ENCODE peak calls at places on chromosomes 1 and 21, in eight cellular contexts. S is NCI-H1694; W is activated CD4-positive, alpha-beta T cell treated with anti-CD3 and anti-CD28 coated beads for 4 hours; F is T-cell; M is Right ventricle myocardium superior; K is EL; G is endothelial cell; B is right atrium auricular region. A is an unnamed sample.

GRCh38 chr1:61271412-61271789 is 189.0 kb downstream of the NFIA start:
- DNase-seq in F (no peak), S (no peak), M (no peak), G (no peak), W (no peak), K (no peak), B (no peak), A (no peak)

GRCh38 chr21:39924577-39925308 is 57.5 kb downstream of the PCP4 start:
- DNase-seq in F (no peak), M (no peak), B (no peak), W (no peak), K (no peak), S (no peak), G (no peak), A (no peak)

GRCh38 chr1:108142773-108143394 is 57.3 kb downstream of the SLC25A24 start:
- DNase-seq in W (no peak), G (no peak), F (no peak), K (peak; percentile 27), B (no peak), S (no peak), M (no peak), A (no peak)

GRCh38 chr1:44030606-44031050 is 634 bp downstream of the SLC6A9 start:
- DNase-seq in G (peak; percentile 69), K (peak; percentile 63), S (peak; percentile 49), B (no peak), M (peak; percentile 59), F (no peak), W (no peak), A (peak; percentile 61)

GRCh38 chr1:171486048-171486519 is 754 bp downstream of the PRRC2C start:
- DNase-seq in K (peak; percentile 79), M (no peak), G (no peak), B (no peak), S (peak; percentile 55), W (peak; percentile 67), F (peak; percentile 88), A (no peak)

GRCh38 chr1:203539831-203540546 is 46.0 kb downstream of the OPTC start:
- DNase-seq in F (no peak), G (no peak), B (no peak), W (no peak), M (no peak), S (no peak), K (no peak), A (no peak)

GRCh38 chr21:46366966-46367365 is 43.0 kb downstream of the PCNT start:
- DNase-seq in S (no peak), G (no peak), F (no peak), M (no peak), K (no peak), B (no peak), W (no peak), A (no peak)

GRCh38 chr1:219660666-219661463 is 48.0 kb upstream of the ZC3H11B start:
- DNase-seq in B (peak; percentile 91), G (peak; percentile 92), W (no peak), S (no peak), K (peak; percentile 78), F (no peak), M (peak; percentile 92), A (peak; percentile 95)

GRCh38 chr1:32223683-32224082 is 1.5 kb downstream of the EIF3I start:
- DNase-seq in S (no peak), W (no peak), M (no peak), G (no peak), F (no peak), B (no peak), K (no peak), A (no peak)

GRCh38 chr1:35924838-35925237 is 6.1 kb upstream of the AGO3 start:
- DNase-seq in B (no peak), S (no peak), W (no peak), K (no peak), F (no peak), G (no peak), M (no peak), A (no peak)

GRCh38 chr21:34933609-34934345 is 115.3 kb downstream of the RUNX1 start:
- DNase-seq in W (peak; percentile 44), B (no peak), G (no peak), M (no peak), F (peak; percentile 24), K (no peak), S (no peak), A (no peak)

GRCh38 chr1:32250893-32251716 is at the start of gene LCK:
- DNase-seq in G (no peak), F (peak; percentile 55), S (no peak), B (no peak), K (no peak), W (peak; percentile 57), M (no peak), A (no peak)

GRCh38 chr1:17196496-17197180 is 8.3 kb upstream of the PADI1 start:
- DNase-seq in M (no peak), B (no peak), G (no peak), W (no peak), F (no peak), S (no peak), K (no peak), A (no peak)

GRCh38 chr1:218347316-218347712 is 2.2 kb downstream of the TGFB2 start:
- DNase-seq in F (no peak), G (no peak), S (no peak), W (no peak), M (no peak), K (peak; percentile 65), B (no peak), A (no peak)

GRCh38 chr1:180527270-180527669 is 24.9 kb upstream of the ACBD6 start:
- DNase-seq in G (no peak), W (no peak), K (peak; percentile 66), M (no peak), F (no peak), B (no peak), S (no peak), A (no peak)

GRCh38 chr1:233163696-233164095 is 131.8 kb downstream of the PCNX2 start:
- DNase-seq in M (no peak), G (no peak), F (no peak), B (no peak), K (no peak), W (no peak), S (no peak), A (no peak)

GRCh38 chr1:208059328-208060017 is 148.5 kb upstream of the CD34 start:
- DNase-seq in F (no peak), W (no peak), B (no peak), S (no peak), K (no peak), G (no peak), M (no peak), A (no peak)

GRCh38 chr1:152110365-152110859 is 4.8 kb downstream of the TCHH start:
- DNase-seq in S (no peak), M (peak; percentile 50), G (no peak), K (peak; percentile 72), F (no peak), W (peak; percentile 20), B (no peak), A (no peak)

GRCh38 chr1:57307382-57307781 is 116.5 kb downstream of the DAB1 start:
- DNase-seq in K (peak; percentile 1), M (no peak), B (no peak), S (no peak), G (no peak), W (peak; percentile 39), F (peak; percentile 57), A (no peak)

GRCh38 chr21:44485254-44485793 is 30.0 kb downstream of the LRRC3 start:
- DNase-seq in F (peak; percentile 10), G (no peak), W (peak; percentile 50), K (no peak), S (no peak), M (peak; percentile 55), B (no peak), A (peak; percentile 65)

GRCh38 chr1:78716186-78716585 is 66.6 kb downstream of the IFI44 start:
- DNase-seq in K (peak; percentile 82), G (no peak), W (no peak), S (no peak), M (no peak), B (no peak), F (no peak), A (no peak)

GRCh38 chr1:243288062-243288461 is 32.2 kb downstream of the SDCCAG8 start:
- DNase-seq in M (no peak), B (no peak), W (no peak), F (no peak), G (no peak), K (no peak), S (no peak), A (no peak)

GRCh38 chr1:92934395-92935378 is 26.6 kb downstream of the DIPK1A start:
- DNase-seq in K (peak; percentile 37), F (no peak), B (no peak), M (peak; percentile 76), W (no peak), G (no peak), S (peak; percentile 95), A (no peak)

GRCh38 chr1:42838482-42839190 is 7.8 kb upstream of the ZNF691 start:
- DNase-seq in B (no peak), G (no peak), W (no peak), S (no peak), M (no peak), K (no peak), F (no peak), A (no peak)

GRCh38 chr1:67496329-67496728 is 66.1 kb upstream of the SERBP1 start:
- DNase-seq in B (no peak), W (no peak), G (no peak), F (no peak), M (no peak), S (no peak), K (no peak), A (no peak)

GRCh38 chr1:8903410-8903809 is 24.9 kb upstream of the ENO1 start:
- DNase-seq in W (peak; percentile 17), B (no peak), G (no peak), S (no peak), F (no peak), M (no peak), K (no peak), A (no peak)

GRCh38 chr1:44604167-44604955 is 69.9 kb downstream of the TMEM53 start:
- DNase-seq in W (no peak), F (no peak), S (no peak), G (no peak), B (no peak), M (no peak), K (no peak), A (no peak)

GRCh38 chr1:25217598-25218232 is 14.6 kb downstream of the SYF2 start:
- DNase-seq in S (no peak), F (no peak), G (no peak), M (no peak), B (no peak), W (no peak), K (no peak), A (no peak)

GRCh38 chr1:151947140-151947539 is 37.8 kb upstream of the THEM4 start:
- DNase-seq in B (no peak), M (no peak), K (peak; percentile 28), G (no peak), F (no peak), S (no peak), W (no peak), A (no peak)

GRCh38 chr1:173507205-173507846 is 30.2 kb downstream of the PRDX6 start:
- DNase-seq in M (no peak), K (peak; percentile 83), B (no peak), W (no peak), F (no peak), S (no peak), G (no peak), A (peak; percentile 9)

GRCh38 chr1:28509705-28510349 is 4.0 kb downstream of the RCC1 start:
- DNase-seq in G (no peak), B (no peak), F (no peak), S (no peak), K (peak; percentile 67), W (peak; percentile 46), M (no peak), A (no peak)

GRCh38 chr1:99957818-99958217 is 12.0 kb upstream of the SLC35A3 start:
- DNase-seq in F (no peak), M (no peak), G (no peak), S (no peak), W (no peak), B (no peak), K (no peak), A (no peak)

GRCh38 chr1:206021796-206022365 is 1.8 kb downstream of the CTSE start:
- DNase-seq in M (no peak), F (no peak), K (peak; percentile 72), B (no peak), G (no peak), W (no peak), S (no peak), A (no peak)

GRCh38 chr1:53478186-53478585 is 19.0 kb downstream of the DMRTB1 start:
- DNase-seq in W (no peak), B (no peak), M (no peak), F (no peak), G (no peak), S (no peak), K (no peak), A (no peak)